ENCODE peak calls at places on chromosome 22, in nine cellular contexts. One of them, this sample, is unnamed.

GRCh38 chr22:49305215-49305965 is 522.3 kb downstream of the BRD1 start:
- DNase-seq in epithelial cell of esophagus: no peak
- DNase-seq in OCI-LY7: peak; percentile 67
- DNase-seq in activated B cell treated with CpG ODN at 0.5 μM for 24 hours: peak; percentile 52
- DNase-seq in WTC11: peak; percentile 94
- DNase-seq in Peyer's patch: peak; percentile 74
- DNase-seq in pancreas: peak; percentile 98
- DNase-seq in mammary epithelial cell: no peak
- DNase-seq in lower lobe of right lung: peak; percentile 65
- DNase-seq in this sample: peak; percentile 56

GRCh38 chr22:50482107-50483074 is 1.0 kb downstream of the ADM2 start:
- DNase-seq in OCI-LY7: no peak
- DNase-seq in lower lobe of right lung: no peak
- DNase-seq in pancreas: peak; percentile 77
- DNase-seq in WTC11: no peak
- DNase-seq in mammary epithelial cell: no peak
- DNase-seq in Peyer's patch: no peak
- DNase-seq in activated B cell treated with CpG ODN at 0.5 μM for 24 hours: no peak
- DNase-seq in epithelial cell of esophagus: no peak
- DNase-seq in this sample: no peak

GRCh38 chr22:26321469-26321913 is 107.6 kb upstream of the ASPHD2 start:
- DNase-seq in OCI-LY7: no peak
- DNase-seq in epithelial cell of esophagus: no peak
- DNase-seq in activated B cell treated with CpG ODN at 0.5 μM for 24 hours: no peak
- DNase-seq in pancreas: no peak
- DNase-seq in mammary epithelial cell: no peak
- DNase-seq in WTC11: no peak
- DNase-seq in lower lobe of right lung: no peak
- DNase-seq in Peyer's patch: no peak
- DNase-seq in this sample: no peak

GRCh38 chr22:22079404-22080148 is 97.0 kb upstream of the TOP3B start:
- DNase-seq in Peyer's patch: no peak
- DNase-seq in lower lobe of right lung: no peak
- DNase-seq in epithelial cell of esophagus: no peak
- DNase-seq in WTC11: no peak
- DNase-seq in mammary epithelial cell: no peak
- DNase-seq in activated B cell treated with CpG ODN at 0.5 μM for 24 hours: no peak
- DNase-seq in pancreas: no peak
- DNase-seq in OCI-LY7: no peak
- DNase-seq in this sample: no peak

GRCh38 chr22:43289551-43289963 is 53.6 kb downstream of the SCUBE1 start:
- DNase-seq in epithelial cell of esophagus: no peak
- DNase-seq in mammary epithelial cell: no peak
- DNase-seq in Peyer's patch: no peak
- DNase-seq in pancreas: no peak
- DNase-seq in activated B cell treated with CpG ODN at 0.5 μM for 24 hours: no peak
- DNase-seq in WTC11: no peak
- DNase-seq in OCI-LY7: no peak
- DNase-seq in lower lobe of right lung: no peak
- DNase-seq in this sample: no peak

GRCh38 chr22:24937114-24937513 is 9.4 kb downstream of the LHFPL7 start:
- DNase-seq in mammary epithelial cell: peak; percentile 16
- DNase-seq in Peyer's patch: no peak
- DNase-seq in epithelial cell of esophagus: peak; percentile 55
- DNase-seq in pancreas: no peak
- DNase-seq in activated B cell treated with CpG ODN at 0.5 μM for 24 hours: no peak
- DNase-seq in OCI-LY7: peak; percentile 11
- DNase-seq in lower lobe of right lung: no peak
- DNase-seq in WTC11: peak; percentile 23
- DNase-seq in this sample: no peak

GRCh38 chr22:21044931-21045584 is 688 bp upstream of the LRRC74B start:
- DNase-seq in WTC11: no peak
- DNase-seq in pancreas: no peak
- DNase-seq in activated B cell treated with CpG ODN at 0.5 μM for 24 hours: peak; percentile 26
- DNase-seq in mammary epithelial cell: peak; percentile 25
- DNase-seq in OCI-LY7: no peak
- DNase-seq in epithelial cell of esophagus: no peak
- DNase-seq in lower lobe of right lung: peak; percentile 46
- DNase-seq in Peyer's patch: peak; percentile 50
- DNase-seq in this sample: no peak

GRCh38 chr22:25754527-25755202 is 12.7 kb downstream of the MYO18B start:
- DNase-seq in mammary epithelial cell: no peak
- DNase-seq in epithelial cell of esophagus: no peak
- DNase-seq in Peyer's patch: no peak
- DNase-seq in WTC11: no peak
- DNase-seq in OCI-LY7: no peak
- DNase-seq in pancreas: no peak
- DNase-seq in lower lobe of right lung: no peak
- DNase-seq in activated B cell treated with CpG ODN at 0.5 μM for 24 hours: no peak
- DNase-seq in this sample: no peak

GRCh38 chr22:45314054-45314721 is 4.5 kb downstream of the FAM118A start:
- DNase-seq in mammary epithelial cell: no peak
- DNase-seq in activated B cell treated with CpG ODN at 0.5 μM for 24 hours: no peak
- DNase-seq in epithelial cell of esophagus: no peak
- DNase-seq in lower lobe of right lung: no peak
- DNase-seq in OCI-LY7: no peak
- DNase-seq in pancreas: no peak
- DNase-seq in WTC11: no peak
- DNase-seq in Peyer's patch: no peak
- DNase-seq in this sample: no peak

GRCh38 chr22:42635531-42635930 is 4.9 kb downstream of the ATP5MGL start:
- DNase-seq in lower lobe of right lung: no peak
- DNase-seq in OCI-LY7: no peak
- DNase-seq in Peyer's patch: peak; percentile 39
- DNase-seq in activated B cell treated with CpG ODN at 0.5 μM for 24 hours: no peak
- DNase-seq in WTC11: no peak
- DNase-seq in pancreas: no peak
- DNase-seq in epithelial cell of esophagus: peak; percentile 95
- DNase-seq in mammary epithelial cell: peak; percentile 89
- DNase-seq in this sample: no peak

GRCh38 chr22:39543095-39543494 is 10.5 kb upstream of the RPS19BP1 start:
- DNase-seq in pancreas: no peak
- DNase-seq in Peyer's patch: no peak
- DNase-seq in activated B cell treated with CpG ODN at 0.5 μM for 24 hours: no peak
- DNase-seq in mammary epithelial cell: no peak
- DNase-seq in WTC11: peak; percentile 74
- DNase-seq in OCI-LY7: peak; percentile 32
- DNase-seq in epithelial cell of esophagus: peak; percentile 44
- DNase-seq in lower lobe of right lung: no peak
- DNase-seq in this sample: no peak

GRCh38 chr22:38304526-38304925 is 12.7 kb downstream of the CSNK1E start:
- DNase-seq in epithelial cell of esophagus: no peak
- DNase-seq in activated B cell treated with CpG ODN at 0.5 μM for 24 hours: no peak
- DNase-seq in pancreas: no peak
- DNase-seq in Peyer's patch: no peak
- DNase-seq in OCI-LY7: no peak
- DNase-seq in lower lobe of right lung: no peak
- DNase-seq in mammary epithelial cell: no peak
- DNase-seq in WTC11: no peak
- DNase-seq in this sample: no peak

GRCh38 chr22:38303974-38304373 is 13.3 kb downstream of the CSNK1E start:
- DNase-seq in OCI-LY7: no peak
- DNase-seq in activated B cell treated with CpG ODN at 0.5 μM for 24 hours: no peak
- DNase-seq in mammary epithelial cell: no peak
- DNase-seq in epithelial cell of esophagus: no peak
- DNase-seq in pancreas: no peak
- DNase-seq in WTC11: no peak
- DNase-seq in Peyer's patch: no peak
- DNase-seq in lower lobe of right lung: no peak
- DNase-seq in this sample: no peak

GRCh38 chr22:38302906-38303305 is 14.3 kb downstream of the CSNK1E start:
- DNase-seq in lower lobe of right lung: no peak
- DNase-seq in pancreas: no peak
- DNase-seq in Peyer's patch: no peak
- DNase-seq in activated B cell treated with CpG ODN at 0.5 μM for 24 hours: no peak
- DNase-seq in WTC11: no peak
- DNase-seq in mammary epithelial cell: no peak
- DNase-seq in OCI-LY7: no peak
- DNase-seq in epithelial cell of esophagus: no peak
- DNase-seq in this sample: no peak

GRCh38 chr22:38308791-38309498 is 8.3 kb downstream of the CSNK1E start:
- DNase-seq in mammary epithelial cell: no peak
- DNase-seq in OCI-LY7: no peak
- DNase-seq in pancreas: no peak
- DNase-seq in epithelial cell of esophagus: no peak
- DNase-seq in WTC11: no peak
- DNase-seq in lower lobe of right lung: no peak
- DNase-seq in Peyer's patch: no peak
- DNase-seq in activated B cell treated with CpG ODN at 0.5 μM for 24 hours: no peak
- DNase-seq in this sample: no peak

GRCh38 chr22:38305481-38306448 is 11.5 kb downstream of the CSNK1E start:
- DNase-seq in lower lobe of right lung: no peak
- DNase-seq in activated B cell treated with CpG ODN at 0.5 μM for 24 hours: peak; percentile 44
- DNase-seq in Peyer's patch: no peak
- DNase-seq in OCI-LY7: peak; percentile 73
- DNase-seq in WTC11: peak; percentile 75
- DNase-seq in pancreas: no peak
- DNase-seq in epithelial cell of esophagus: peak; percentile 73
- DNase-seq in mammary epithelial cell: peak; percentile 63
- DNase-seq in this sample: no peak
- TF ChIP-seq CTCF in lower lobe of right lung: no peak
- TF ChIP-seq CTCF in activated B cell treated with CpG ODN at 0.5 μM for 24 hours: no peak
- TF ChIP-seq CTCF in Peyer's patch: no peak
- TF ChIP-seq CTCF in OCI-LY7: peak; percentile 61
- TF ChIP-seq CTCF in WTC11: no peak
- TF ChIP-seq CTCF in pancreas: no peak
- TF ChIP-seq CTCF in epithelial cell of esophagus: peak; percentile 5
- TF ChIP-seq CTCF in mammary epithelial cell: no peak
- TF ChIP-seq CTCF in this sample: no peak

DNA sequence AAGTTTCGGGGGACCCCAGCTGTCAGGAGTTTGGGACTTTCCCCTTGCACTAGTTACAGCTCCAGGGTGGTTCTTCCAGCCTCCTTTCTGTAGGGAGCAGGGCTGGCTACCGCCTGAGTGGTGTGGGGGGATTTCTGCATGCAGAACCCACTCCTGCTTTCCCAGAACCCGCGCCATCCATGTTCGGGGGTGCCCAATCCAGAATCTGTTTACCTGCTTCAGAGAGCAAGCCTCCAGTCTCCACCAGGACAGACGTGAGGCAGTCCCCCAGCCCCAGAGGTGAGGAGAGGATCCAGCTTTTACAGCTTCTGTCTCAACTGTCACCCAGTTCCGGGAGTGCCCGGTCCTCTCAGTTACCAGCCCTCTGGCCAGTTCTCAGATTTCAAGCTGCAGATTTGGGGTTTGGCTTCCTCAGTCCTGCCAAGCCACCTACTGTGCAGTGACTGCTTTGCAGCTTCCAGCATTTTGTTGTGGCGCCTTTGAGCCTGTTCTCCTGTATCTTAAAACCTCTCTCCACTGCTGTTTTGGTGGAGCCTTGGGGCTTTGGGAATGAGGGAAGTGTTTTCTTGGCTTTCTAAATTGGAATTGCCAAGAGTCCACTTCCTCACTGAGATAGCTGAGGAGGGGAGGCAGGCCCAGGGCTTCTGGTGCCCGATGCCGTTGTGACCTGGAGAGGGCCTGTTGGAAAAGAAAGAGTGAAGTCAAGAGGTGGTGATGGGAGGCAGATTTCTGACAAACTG is 513.2 kb downstream of the TBC1D22A start:
- DNase-seq in epithelial cell of esophagus: no peak
- DNase-seq in mammary epithelial cell: no peak
- DNase-seq in pancreas: no peak
- DNase-seq in lower lobe of right lung: no peak
- DNase-seq in WTC11: peak; percentile 35
- DNase-seq in Peyer's patch: peak; percentile 23
- DNase-seq in OCI-LY7: no peak
- DNase-seq in activated B cell treated with CpG ODN at 0.5 μM for 24 hours: no peak
- DNase-seq in this sample: no peak
- TF ChIP-seq CTCF in epithelial cell of esophagus: no peak
- TF ChIP-seq CTCF in mammary epithelial cell: no peak
- TF ChIP-seq CTCF in pancreas: no peak
- TF ChIP-seq CTCF in lower lobe of right lung: no peak
- TF ChIP-seq CTCF in WTC11: no peak
- TF ChIP-seq CTCF in Peyer's patch: no peak
- TF ChIP-seq CTCF in OCI-LY7: no peak
- TF ChIP-seq CTCF in activated B cell treated with CpG ODN at 0.5 μM for 24 hours: no peak
- TF ChIP-seq CTCF in this sample: no peak

GRCh38 chr22:29470159-29470855 is 9.7 kb upstream of the NEFH start:
- DNase-seq in Peyer's patch: peak; percentile 76
- DNase-seq in activated B cell treated with CpG ODN at 0.5 μM for 24 hours: peak; percentile 54
- DNase-seq in pancreas: peak; percentile 89
- DNase-seq in epithelial cell of esophagus: peak; percentile 76
- DNase-seq in mammary epithelial cell: peak; percentile 64
- DNase-seq in lower lobe of right lung: peak; percentile 76
- DNase-seq in WTC11: peak; percentile 95
- DNase-seq in OCI-LY7: peak; percentile 81
- DNase-seq in this sample: peak; percentile 74
- TF ChIP-seq CTCF in Peyer's patch: peak; percentile 61
- TF ChIP-seq CTCF in activated B cell treated with CpG ODN at 0.5 μM for 24 hours: peak; percentile 36
- TF ChIP-seq CTCF in pancreas: peak; percentile 70
- TF ChIP-seq CTCF in epithelial cell of esophagus: peak; percentile 78
- TF ChIP-seq CTCF in mammary epithelial cell: peak; percentile 63
- TF ChIP-seq CTCF in lower lobe of right lung: peak; percentile 83
- TF ChIP-seq CTCF in WTC11: peak; percentile 100
- TF ChIP-seq CTCF in OCI-LY7: peak; percentile 94
- TF ChIP-seq CTCF in this sample: peak; percentile 85

GRCh38 chr22:31241936-31242335 is 29.8 kb downstream of the LIMK2 start:
- DNase-seq in activated B cell treated with CpG ODN at 0.5 μM for 24 hours: no peak
- DNase-seq in mammary epithelial cell: no peak
- DNase-seq in Peyer's patch: no peak
- DNase-seq in OCI-LY7: no peak
- DNase-seq in epithelial cell of esophagus: peak; percentile 51
- DNase-seq in WTC11: no peak
- DNase-seq in pancreas: no peak
- DNase-seq in lower lobe of right lung: no peak
- DNase-seq in this sample: no peak
- TF ChIP-seq CTCF in activated B cell treated with CpG ODN at 0.5 μM for 24 hours: no peak
- TF ChIP-seq CTCF in mammary epithelial cell: no peak
- TF ChIP-seq CTCF in Peyer's patch: no peak
- TF ChIP-seq CTCF in OCI-LY7: no peak
- TF ChIP-seq CTCF in epithelial cell of esophagus: no peak
- TF ChIP-seq CTCF in WTC11: no peak
- TF ChIP-seq CTCF in pancreas: no peak
- TF ChIP-seq CTCF in lower lobe of right lung: no peak
- TF ChIP-seq CTCF in this sample: no peak

GRCh38 chr22:28953399-28953798 is 70.0 kb downstream of the ZNRF3 start:
- DNase-seq in WTC11: no peak
- DNase-seq in pancreas: no peak
- DNase-seq in OCI-LY7: no peak
- DNase-seq in epithelial cell of esophagus: no peak
- DNase-seq in activated B cell treated with CpG ODN at 0.5 μM for 24 hours: no peak
- DNase-seq in Peyer's patch: no peak
- DNase-seq in mammary epithelial cell: no peak
- DNase-seq in lower lobe of right lung: no peak
- DNase-seq in this sample: no peak
- TF ChIP-seq CTCF in WTC11: no peak
- TF ChIP-seq CTCF in pancreas: no peak
- TF ChIP-seq CTCF in OCI-LY7: no peak
- TF ChIP-seq CTCF in epithelial cell of esophagus: no peak
- TF ChIP-seq CTCF in activated B cell treated with CpG ODN at 0.5 μM for 24 hours: no peak
- TF ChIP-seq CTCF in Peyer's patch: no peak
- TF ChIP-seq CTCF in mammary epithelial cell: no peak
- TF ChIP-seq CTCF in lower lobe of right lung: no peak
- TF ChIP-seq CTCF in this sample: no peak

This sample was measured in natural killer cell.